ENCODE peak calls at places on chromosome 11, in six cellular contexts. D is ovary, I is ureter, C is T follicular helper cell, G is Kasumi-1, L is kidney tubule cell. K is an unnamed sample.

GRCh38 chr11:1299621-1300020 is 9.8 kb downstream of the TOLLIP start:
- DNase-seq in D (peak), I (peak), C (no peak), G (no peak), L (no peak), K (peak)

GRCh38 chr11:9747816-9748215 is 83.9 kb downstream of the SWAP70 start:
- DNase-seq in D (no peak), I (no peak), C (no peak), G (no peak), L (no peak), K (peak)

GRCh38 chr11:1566381-1567051 is 5.6 kb downstream of the DUSP8 start:
- DNase-seq in D (no peak), I (no peak), C (no peak), G (no peak), L (no peak), K (no peak)

GRCh38 chr11:10528121-10528520 is 12.9 kb downstream of the RNF141 start:
- DNase-seq in D (no peak), I (no peak), C (no peak), G (no peak), L (no peak), K (no peak)

GRCh38 chr11:66346476-66347424 is 679 bp downstream of the B4GAT1 start:
- DNase-seq in D (no peak), I (no peak), C (no peak), G (no peak), L (peak), K (no peak)

GRCh38 chr11:129895126-129896041 is at the start of gene NFRKB:
- DNase-seq in D (peak), I (peak), C (peak), G (peak), L (peak), K (peak)

GRCh38 chr11:133992121-133992520 is 35.4 kb upstream of the IGSF9B start:
- DNase-seq in D (no peak), I (no peak), C (no peak), G (no peak), L (no peak), K (no peak)

GRCh38 chr11:38384568-38384967 is 1786.5 kb upstream of the RAG2 start:
- DNase-seq in D (no peak), I (no peak), C (no peak), G (no peak), L (no peak), K (no peak)

GRCh38 chr11:12158926-12159325 is 48.5 kb downstream of the MICAL2 start:
- DNase-seq in D (peak), I (no peak), C (no peak), G (no peak), L (no peak), K (no peak)

GRCh38 chr11:131392528-131393255 is 22.3 kb downstream of the NTM start:
- DNase-seq in D (no peak), I (no peak), C (no peak), G (no peak), L (peak), K (no peak)

GRCh38 chr11:55673860-55674259 is 11.9 kb downstream of the OR4C6 start:
- DNase-seq in D (no peak), I (no peak), C (no peak), G (no peak), L (no peak), K (no peak)

GRCh38 chr11:89168396-89168795 is 9.3 kb upstream of the TYR start:
- DNase-seq in D (no peak), I (no peak), C (no peak), G (no peak), L (no peak), K (no peak)

GRCh38 chr11:13606701-13607100 is 61.8 kb upstream of the FAR1 start:
- DNase-seq in D (no peak), I (no peak), C (no peak), G (no peak), L (no peak), K (no peak)

GRCh38 chr11:65782816-65783228 is 2.0 kb upstream of the AP5B1 start:
- DNase-seq in D (no peak), I (no peak), C (no peak), G (no peak), L (peak), K (no peak)

GRCh38 chr11:117072517-117073218 is 25.6 kb downstream of the SIK3 start:
- DNase-seq in D (no peak), I (no peak), C (no peak), G (peak), L (peak), K (no peak)

GRCh38 chr11:26201411-26201810 is 130.5 kb upstream of the ANO3 start:
- DNase-seq in D (no peak), I (no peak), C (no peak), G (no peak), L (peak), K (no peak)

GRCh38 chr11:126124284-126124683 is 61.6 kb upstream of the CDON start:
- DNase-seq in D (no peak), I (no peak), C (no peak), G (no peak), L (no peak), K (no peak)

GRCh38 chr11:71542382-71542781 is 4.6 kb downstream of the KRTAP5-8 start:
- DNase-seq in D (no peak), I (no peak), C (no peak), G (no peak), L (no peak), K (no peak)

GRCh38 chr11:9738700-9739099 is 74.8 kb downstream of the SWAP70 start:
- DNase-seq in D (no peak), I (no peak), C (no peak), G (no peak), L (peak), K (no peak)

GRCh38 chr11:105667441-105667840 is 57.6 kb downstream of the GRIA4 start:
- DNase-seq in D (no peak), I (no peak), C (no peak), G (no peak), L (no peak), K (no peak)

GRCh38 chr11:80297808-80298460 is 857.1 kb upstream of the TENM4 start:
- DNase-seq in D (no peak), I (no peak), C (no peak), G (no peak), L (peak), K (no peak)

GRCh38 chr11:122044086-122044485 is 71.9 kb downstream of the BLID start:
- DNase-seq in D (no peak), I (no peak), C (no peak), G (no peak), L (no peak), K (no peak)

GRCh38 chr11:4606231-4607015 is 1.6 kb downstream of the TRIM68 start:
- DNase-seq in D (no peak), I (no peak), C (no peak), G (no peak), L (peak), K (no peak)

GRCh38 chr11:82003671-82004148 is 730.0 kb downstream of the FAM181B start:
- DNase-seq in D (no peak), I (no peak), C (no peak), G (no peak), L (peak), K (no peak)

GRCh38 chr11:10327254-10327653 is 22.4 kb downstream of the ADM start:
- DNase-seq in D (no peak), I (no peak), C (no peak), G (no peak), L (no peak), K (no peak)

GRCh38 chr11:78228467-78228866 is 39.7 kb downstream of the USP35 start:
- DNase-seq in D (peak), I (no peak), C (no peak), G (peak), L (peak), K (no peak)

GRCh38 chr11:126393143-126393542 is 37.7 kb downstream of the ST3GAL4 start:
- DNase-seq in D (peak), I (no peak), C (no peak), G (no peak), L (no peak), K (no peak)

GRCh38 chr11:119713361-119714040 is 15.5 kb downstream of the NECTIN1 start:
- DNase-seq in D (no peak), I (no peak), C (no peak), G (no peak), L (peak), K (no peak)

GRCh38 chr11:58923300-58923788 is 15.9 kb upstream of the GLYATL1 start:
- DNase-seq in D (no peak), I (no peak), C (no peak), G (no peak), L (peak), K (no peak)

GRCh38 chr11:5666396-5666780 is 18.5 kb downstream of the TRIM5 start:
- DNase-seq in D (no peak), I (no peak), C (no peak), G (no peak), L (no peak), K (no peak)

GRCh38 chr11:131033151-131033651 is 116.9 kb upstream of the SNX19 start:
- DNase-seq in D (no peak), I (peak), C (no peak), G (no peak), L (peak), K (no peak)

GRCh38 chr11:10322401-10322800 is 17.5 kb downstream of the ADM start:
- DNase-seq in D (no peak), I (no peak), C (no peak), G (no peak), L (no peak), K (no peak)

GRCh38 chr11:77142091-77142975 is 14.3 kb downstream of the MYO7A start:
- DNase-seq in D (no peak), I (no peak), C (no peak), G (no peak), L (no peak), K (no peak)

GRCh38 chr11:1271002-1271401 is 38.4 kb downstream of the TOLLIP start:
- DNase-seq in D (no peak), I (no peak), C (no peak), G (no peak), L (no peak), K (no peak)

GRCh38 chr11:101127348-101127698 is 2.3 kb downstream of the PGR start:
- DNase-seq in D (no peak), I (no peak), C (no peak), G (no peak), L (peak), K (peak)

GRCh38 chr11:134609361-134610115 is 197.5 kb upstream of the B3GAT1 start:
- DNase-seq in D (no peak), I (no peak), C (no peak), G (no peak), L (no peak), K (no peak)